ENCODE peak calls at places on chromosomes 6 and 20, in nine cellular contexts. H is left ventricle myocardium inferior; Y is neural progenitor cell; B is hepatocyte; C is cardiac muscle cell; S is HCT116; I is upper lobe of right lung; F is OCI-LY7; G is CD8-positive, alpha-beta T cell. T is an unnamed sample.

GRCh38 chr6:104527311-104527710 is 332.4 kb downstream of the HACE1 start:
- DNase-seq in H (no peak), C (no peak), S (no peak), B (no peak), G (no peak), Y (no peak), I (no peak), F (no peak), T (no peak)

GRCh38 chr6:75882734-75883133 is 133.7 kb downstream of the MYO6 start:
- DNase-seq in Y (no peak), F (no peak), G (no peak), I (no peak), S (no peak), C (peak; percentile 41), B (no peak), H (no peak), T (peak; percentile 20)

GRCh38 chr20:20439602-20440001 is 71.7 kb downstream of the INSM1 start:
- DNase-seq in H (no peak), C (no peak), F (no peak), S (no peak), B (no peak), I (no peak), G (no peak), Y (no peak), T (no peak)

GRCh38 chr6:1970151-1970561 is 275.2 kb downstream of the GMDS start:
- DNase-seq in Y (no peak), S (no peak), F (no peak), C (peak; percentile 46), I (no peak), G (no peak), B (no peak), H (no peak), T (no peak)

GRCh38 chr6:10351678-10352220 is 63.1 kb downstream of the TFAP2A start:
- DNase-seq in F (no peak), Y (no peak), C (no peak), B (no peak), H (no peak), I (no peak), G (no peak), S (no peak), T (no peak)

GRCh38 chr20:34377072-34377847 is 14.2 kb downstream of the ITCH start:
- DNase-seq in S (no peak), B (no peak), I (no peak), F (no peak), Y (no peak), G (no peak), C (no peak), H (no peak), T (no peak)

GRCh38 chr6:33075568-33076405 is at the start of gene HLA-DPB1:
- DNase-seq in H (no peak), B (peak; percentile 61), Y (peak; percentile 40), I (no peak), F (peak; percentile 90), G (peak; percentile 56), S (peak; percentile 52), C (peak; percentile 75), T (peak; percentile 78)

GRCh38 chr6:144265390-144265789 is 19.7 kb upstream of the UTRN start:
- DNase-seq in H (no peak), C (peak; percentile 86), F (peak; percentile 3), I (no peak), S (no peak), Y (peak; percentile 86), B (peak; percentile 34), G (no peak), T (peak; percentile 67)

GRCh38 chr20:62274332-62275262 is 28.2 kb upstream of the ADRM1 start:
- DNase-seq in H (no peak), S (no peak), Y (no peak), B (no peak), C (peak; percentile 51), G (no peak), F (no peak), I (no peak), T (no peak)

GRCh38 chr6:143221723-143222122 is 161.0 kb downstream of the AIG1 start:
- DNase-seq in H (no peak), Y (no peak), B (no peak), C (no peak), I (no peak), F (no peak), S (no peak), G (no peak), T (no peak)

GRCh38 chr20:38143238-38143645 is 21.8 kb downstream of the TGM2 start:
- DNase-seq in H (no peak), B (peak; percentile 85), C (no peak), I (no peak), Y (no peak), F (no peak), G (no peak), S (no peak), T (peak; percentile 79)

GRCh38 chr20:25237610-25238318 is 10.1 kb upstream of the PYGB start:
- DNase-seq in C (peak; percentile 99), H (no peak), G (no peak), I (no peak), Y (no peak), B (peak; percentile 77), F (no peak), S (peak; percentile 94), T (peak; percentile 98)

GRCh38 chr6:134994431-134994830 is 44.5 kb upstream of the ALDH8A1 start:
- DNase-seq in H (no peak), B (no peak), I (no peak), C (no peak), Y (no peak), S (no peak), F (no peak), G (no peak), T (no peak)

GRCh38 chr20:2451939-2452732 is 18.5 kb downstream of the SNRPB start:
- DNase-seq in C (peak; percentile 87), S (peak; percentile 48), F (peak; percentile 54), B (peak; percentile 86), Y (peak; percentile 84), I (no peak), G (peak; percentile 66), H (peak; percentile 42), T (peak; percentile 71)

GRCh38 chr20:4667836-4668235 is 53.9 kb upstream of the PRND start:
- DNase-seq in H (no peak), I (no peak), B (no peak), S (no peak), C (no peak), G (no peak), Y (no peak), F (no peak), T (no peak)

GRCh38 chr20:63024573-63025392 is 18.0 kb upstream of the BHLHE23 start:
- DNase-seq in H (peak; percentile 8), G (no peak), C (no peak), I (peak; percentile 50), S (no peak), F (no peak), Y (peak; percentile 35), B (no peak), T (no peak)

GRCh38 chr6:170420264-170420663 is 113.7 kb downstream of the FAM120B start:
- DNase-seq in F (no peak), H (no peak), S (no peak), I (no peak), G (no peak), B (no peak), Y (no peak), C (no peak), T (no peak)

GRCh38 chr20:25136643-25137559 is 55.0 kb upstream of the VSX1 start:
- DNase-seq in Y (no peak), B (peak; percentile 30), H (peak; percentile 65), I (no peak), C (peak; percentile 94), F (no peak), G (no peak), S (peak; percentile 38), T (peak; percentile 67)

GRCh38 chr6:127463056-127463455 is 3.9 kb upstream of the KIAA0408 start:
- DNase-seq in B (no peak), S (no peak), I (no peak), F (no peak), H (no peak), Y (no peak), C (no peak), G (no peak), T (no peak)

GRCh38 chr20:57856658-57857057 is 146.8 kb upstream of the PMEPA1 start:
- DNase-seq in F (no peak), I (no peak), B (no peak), H (no peak), C (no peak), G (peak; percentile 49), S (no peak), Y (no peak), T (no peak)

GRCh38 chr20:62066339-62066982 is 780 bp upstream of the TAF4 start:
- DNase-seq in F (peak; percentile 62), I (peak; percentile 81), C (peak; percentile 29), G (no peak), Y (peak; percentile 88), H (peak; percentile 41), S (no peak), B (peak; percentile 76), T (peak; percentile 66)

GRCh38 chr6:12911387-12911960 is 194.9 kb downstream of the PHACTR1 start:
- DNase-seq in B (peak; percentile 50), G (no peak), H (no peak), F (peak; percentile 28), C (peak; percentile 70), I (no peak), Y (peak; percentile 23), S (no peak), T (no peak)

DNA sequence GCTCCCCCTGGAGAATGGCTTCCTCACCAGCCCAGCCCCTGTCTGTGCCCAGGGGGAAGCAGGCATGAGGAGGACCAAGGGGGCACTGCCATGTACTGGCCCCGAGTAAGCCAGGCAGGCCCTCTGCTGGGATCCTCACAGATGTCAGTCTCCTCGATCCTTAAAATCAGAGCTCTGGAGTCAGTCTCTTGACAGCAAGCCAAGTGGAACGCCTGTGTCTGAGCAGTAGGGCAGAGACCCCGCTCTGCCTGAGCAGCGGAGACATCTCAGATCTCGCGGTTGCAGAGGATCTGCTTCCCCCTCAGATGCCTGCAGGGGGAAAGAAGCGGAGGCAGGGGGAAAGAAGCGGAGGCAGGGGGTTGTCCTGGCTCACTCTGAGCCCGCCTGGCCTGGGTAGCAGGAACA is 92.6 kb downstream of the SNX5 start:
- DNase-seq in H (no peak), I (no peak), B (peak; percentile 66), F (no peak), C (peak; percentile 31), S (no peak), Y (peak; percentile 39), G (no peak), T (no peak)
- H3K27ac ChIP-seq in H (no peak overlapping the region), I (no peak overlapping the region), B (peak overlapping the region; percentile 93), F (no peak overlapping the region), C (no peak overlapping the region), S (no peak overlapping the region), Y (no peak overlapping the region), G (no peak overlapping the region), T (peak overlapping the region; percentile 77)

GRCh38 chr6:108565893-108566292 is 5.2 kb downstream of the FOXO3 start:
- DNase-seq in Y (no peak), H (no peak), F (peak; percentile 76), I (no peak), S (no peak), B (no peak), G (no peak), C (peak; percentile 81), T (no peak)
- TF ChIP-seq CTCF in Y (no peak), H (peak; percentile 35), F (peak; percentile 48), I (peak; percentile 12), S (no peak), B (peak; percentile 11), G (no peak), C (peak; percentile 22), T (no peak)

GRCh38 chr6:30883743-30884520 is at the start of gene DDR1:
- DNase-seq in H (peak; percentile 81), I (peak; percentile 86), Y (peak; percentile 76), S (no peak), C (peak; percentile 91), F (peak; percentile 58), G (peak; percentile 68), B (peak; percentile 89), T (peak; percentile 90)
- H3K27ac ChIP-seq in H (peak within 1 kb of the TSS; percentile 86), I (peak within 1 kb of the TSS; percentile 80), Y (peak within 1 kb of the TSS; percentile 91), S (peak within 1 kb of the TSS; percentile 99), C (peak within 1 kb of the TSS; percentile 94), F (peak within 1 kb of the TSS; percentile 85), G (peak within 1 kb of the TSS; percentile 7), B (peak within 1 kb of the TSS; percentile 100), T (peak within 1 kb of the TSS; percentile 99)

GRCh38 chr20:51171141-51171540 is 148.2 kb upstream of the KCNG1 start:
- DNase-seq in S (no peak), H (no peak), Y (no peak), G (no peak), I (no peak), B (no peak), F (no peak), C (no peak), T (peak; percentile 63)
- TF ChIP-seq CTCF in S (no peak), H (no peak), Y (no peak), G (no peak), I (no peak), B (no peak), F (no peak), C (no peak), T (no peak)

T was measured in RWPE1.